ENCODE peak calls at places on chromosomes 4 and X, in ten cellular contexts. One of them, this sample, is unnamed.

GRCh38 chrX:39527045-39527444 is 570.7 kb downstream of the BCOR start:
- DNase-seq in IMR-90: peak; percentile 13
- DNase-seq in uterus: no peak
- DNase-seq in kidney epithelial cell: no peak
- DNase-seq in BE2C: no peak
- DNase-seq in upper lobe of right lung: no peak
- DNase-seq in colonic mucosa: no peak
- DNase-seq in lower lobe of right lung: no peak
- DNase-seq in AG04450: no peak
- DNase-seq in right atrium auricular region: no peak
- DNase-seq in this sample: no peak

GRCh38 chr4:2337896-2338295 is 76.0 kb upstream of the MXD4 start:
- DNase-seq in right atrium auricular region: peak; percentile 38
- DNase-seq in uterus: no peak
- DNase-seq in lower lobe of right lung: no peak
- DNase-seq in upper lobe of right lung: no peak
- DNase-seq in colonic mucosa: no peak
- DNase-seq in AG04450: no peak
- DNase-seq in BE2C: no peak
- DNase-seq in kidney epithelial cell: no peak
- DNase-seq in IMR-90: no peak
- DNase-seq in this sample: no peak

GRCh38 chr4:134702374-134702773 is 500.8 kb upstream of the PABPC4L start:
- DNase-seq in colonic mucosa: no peak
- DNase-seq in lower lobe of right lung: no peak
- DNase-seq in IMR-90: no peak
- DNase-seq in upper lobe of right lung: no peak
- DNase-seq in BE2C: no peak
- DNase-seq in right atrium auricular region: no peak
- DNase-seq in uterus: no peak
- DNase-seq in AG04450: no peak
- DNase-seq in kidney epithelial cell: no peak
- DNase-seq in this sample: no peak

GRCh38 chrX:129748265-129748664 is 9.5 kb downstream of the XPNPEP2 start:
- DNase-seq in IMR-90: peak; percentile 78
- DNase-seq in BE2C: no peak
- DNase-seq in uterus: peak; percentile 44
- DNase-seq in kidney epithelial cell: no peak
- DNase-seq in right atrium auricular region: no peak
- DNase-seq in lower lobe of right lung: no peak
- DNase-seq in upper lobe of right lung: no peak
- DNase-seq in AG04450: no peak
- DNase-seq in colonic mucosa: no peak
- DNase-seq in this sample: no peak

GRCh38 chr4:102675142-102675541 is 85.6 kb downstream of the MANBA start:
- DNase-seq in right atrium auricular region: no peak
- DNase-seq in lower lobe of right lung: no peak
- DNase-seq in kidney epithelial cell: no peak
- DNase-seq in colonic mucosa: no peak
- DNase-seq in BE2C: no peak
- DNase-seq in uterus: no peak
- DNase-seq in IMR-90: peak; percentile 72
- DNase-seq in AG04450: no peak
- DNase-seq in upper lobe of right lung: no peak
- DNase-seq in this sample: no peak

GRCh38 chrX:23727206-23727605 is 15.9 kb downstream of the ACOT9 start:
- DNase-seq in AG04450: no peak
- DNase-seq in kidney epithelial cell: no peak
- DNase-seq in IMR-90: no peak
- DNase-seq in right atrium auricular region: no peak
- DNase-seq in lower lobe of right lung: no peak
- DNase-seq in BE2C: no peak
- DNase-seq in uterus: no peak
- DNase-seq in upper lobe of right lung: no peak
- DNase-seq in colonic mucosa: no peak
- DNase-seq in this sample: no peak

GRCh38 chr4:116926631-116927295 is 158.6 kb downstream of the TRAM1L1 start:
- DNase-seq in AG04450: no peak
- DNase-seq in IMR-90: no peak
- DNase-seq in right atrium auricular region: no peak
- DNase-seq in lower lobe of right lung: no peak
- DNase-seq in upper lobe of right lung: no peak
- DNase-seq in colonic mucosa: no peak
- DNase-seq in kidney epithelial cell: peak; percentile 7
- DNase-seq in BE2C: no peak
- DNase-seq in uterus: no peak
- DNase-seq in this sample: no peak

GRCh38 chr4:167218022-167218608 is 16.2 kb downstream of the SPOCK3 start:
- DNase-seq in IMR-90: no peak
- DNase-seq in right atrium auricular region: no peak
- DNase-seq in BE2C: no peak
- DNase-seq in lower lobe of right lung: no peak
- DNase-seq in upper lobe of right lung: no peak
- DNase-seq in kidney epithelial cell: no peak
- DNase-seq in colonic mucosa: no peak
- DNase-seq in uterus: no peak
- DNase-seq in AG04450: no peak
- DNase-seq in this sample: no peak

GRCh38 chrX:14865201-14865600 is 7.7 kb downstream of the FANCB start:
- DNase-seq in BE2C: no peak
- DNase-seq in right atrium auricular region: no peak
- DNase-seq in upper lobe of right lung: no peak
- DNase-seq in uterus: no peak
- DNase-seq in lower lobe of right lung: no peak
- DNase-seq in IMR-90: peak; percentile 41
- DNase-seq in kidney epithelial cell: no peak
- DNase-seq in colonic mucosa: no peak
- DNase-seq in AG04450: no peak
- DNase-seq in this sample: peak; percentile 14

GRCh38 chr4:142845293-142846070 is 619 bp downstream of the INPP4B start:
- DNase-seq in right atrium auricular region: no peak
- DNase-seq in colonic mucosa: peak; percentile 27
- DNase-seq in kidney epithelial cell: no peak
- DNase-seq in BE2C: peak; percentile 28
- DNase-seq in uterus: peak; percentile 17
- DNase-seq in AG04450: no peak
- DNase-seq in lower lobe of right lung: peak; percentile 47
- DNase-seq in upper lobe of right lung: peak; percentile 59
- DNase-seq in IMR-90: no peak
- DNase-seq in this sample: no peak

GRCh38 chr4:184383497-184384055 is 90.8 kb downstream of the IRF2 start:
- DNase-seq in uterus: peak; percentile 50
- DNase-seq in AG04450: peak; percentile 90
- DNase-seq in kidney epithelial cell: peak; percentile 65
- DNase-seq in BE2C: no peak
- DNase-seq in colonic mucosa: peak; percentile 53
- DNase-seq in right atrium auricular region: no peak
- DNase-seq in upper lobe of right lung: no peak
- DNase-seq in lower lobe of right lung: no peak
- DNase-seq in IMR-90: peak; percentile 99
- DNase-seq in this sample: peak; percentile 92

GRCh38 chr4:181006509-181007290 is 1236.5 kb upstream of the TENM3 start:
- DNase-seq in IMR-90: no peak
- DNase-seq in uterus: no peak
- DNase-seq in colonic mucosa: no peak
- DNase-seq in right atrium auricular region: no peak
- DNase-seq in lower lobe of right lung: no peak
- DNase-seq in kidney epithelial cell: no peak
- DNase-seq in upper lobe of right lung: no peak
- DNase-seq in BE2C: no peak
- DNase-seq in AG04450: no peak
- DNase-seq in this sample: no peak

GRCh38 chr4:139740531-139741041 is 75.0 kb downstream of the MGST2 start:
- DNase-seq in IMR-90: peak; percentile 97
- DNase-seq in AG04450: peak; percentile 78
- DNase-seq in colonic mucosa: peak; percentile 42
- DNase-seq in upper lobe of right lung: peak; percentile 74
- DNase-seq in right atrium auricular region: peak; percentile 87
- DNase-seq in kidney epithelial cell: no peak
- DNase-seq in BE2C: peak; percentile 80
- DNase-seq in uterus: peak; percentile 63
- DNase-seq in lower lobe of right lung: peak; percentile 70
- DNase-seq in this sample: peak; percentile 72

GRCh38 chr4:76535603-76536380 is 100.8 kb downstream of the SHROOM3 start:
- DNase-seq in BE2C: no peak
- DNase-seq in lower lobe of right lung: no peak
- DNase-seq in kidney epithelial cell: no peak
- DNase-seq in colonic mucosa: peak; percentile 33
- DNase-seq in upper lobe of right lung: no peak
- DNase-seq in uterus: no peak
- DNase-seq in IMR-90: peak; percentile 43
- DNase-seq in AG04450: no peak
- DNase-seq in right atrium auricular region: no peak
- DNase-seq in this sample: no peak

GRCh38 chr4:168859888-168860694 is 150.0 kb downstream of the CBR4 start:
- DNase-seq in upper lobe of right lung: no peak
- DNase-seq in kidney epithelial cell: peak; percentile 59
- DNase-seq in lower lobe of right lung: no peak
- DNase-seq in right atrium auricular region: no peak
- DNase-seq in colonic mucosa: no peak
- DNase-seq in AG04450: no peak
- DNase-seq in IMR-90: peak; percentile 62
- DNase-seq in uterus: no peak
- DNase-seq in BE2C: no peak
- DNase-seq in this sample: no peak

GRCh38 chr4:146495277-146495676 is 26.5 kb downstream of the SLC10A7 start:
- DNase-seq in upper lobe of right lung: no peak
- DNase-seq in right atrium auricular region: no peak
- DNase-seq in kidney epithelial cell: no peak
- DNase-seq in AG04450: no peak
- DNase-seq in colonic mucosa: no peak
- DNase-seq in lower lobe of right lung: no peak
- DNase-seq in BE2C: no peak
- DNase-seq in IMR-90: peak; percentile 46
- DNase-seq in uterus: no peak
- DNase-seq in this sample: no peak

GRCh38 chr4:146500216-146500615 is 21.5 kb downstream of the SLC10A7 start:
- DNase-seq in colonic mucosa: no peak
- DNase-seq in lower lobe of right lung: no peak
- DNase-seq in right atrium auricular region: no peak
- DNase-seq in IMR-90: no peak
- DNase-seq in kidney epithelial cell: no peak
- DNase-seq in BE2C: no peak
- DNase-seq in upper lobe of right lung: no peak
- DNase-seq in AG04450: no peak
- DNase-seq in uterus: no peak
- DNase-seq in this sample: no peak
- H3K4me3 ChIP-seq in colonic mucosa: no peak overlapping the region
- H3K4me3 ChIP-seq in lower lobe of right lung: no peak overlapping the region
- H3K4me3 ChIP-seq in right atrium auricular region: no peak overlapping the region
- H3K4me3 ChIP-seq in IMR-90: no peak overlapping the region
- H3K4me3 ChIP-seq in kidney epithelial cell: no peak overlapping the region
- H3K4me3 ChIP-seq in BE2C: no peak overlapping the region
- H3K4me3 ChIP-seq in upper lobe of right lung: no peak overlapping the region
- H3K4me3 ChIP-seq in AG04450: no peak overlapping the region
- H3K4me3 ChIP-seq in uterus: no peak overlapping the region
- H3K4me3 ChIP-seq in this sample: no peak overlapping the region

DNA sequence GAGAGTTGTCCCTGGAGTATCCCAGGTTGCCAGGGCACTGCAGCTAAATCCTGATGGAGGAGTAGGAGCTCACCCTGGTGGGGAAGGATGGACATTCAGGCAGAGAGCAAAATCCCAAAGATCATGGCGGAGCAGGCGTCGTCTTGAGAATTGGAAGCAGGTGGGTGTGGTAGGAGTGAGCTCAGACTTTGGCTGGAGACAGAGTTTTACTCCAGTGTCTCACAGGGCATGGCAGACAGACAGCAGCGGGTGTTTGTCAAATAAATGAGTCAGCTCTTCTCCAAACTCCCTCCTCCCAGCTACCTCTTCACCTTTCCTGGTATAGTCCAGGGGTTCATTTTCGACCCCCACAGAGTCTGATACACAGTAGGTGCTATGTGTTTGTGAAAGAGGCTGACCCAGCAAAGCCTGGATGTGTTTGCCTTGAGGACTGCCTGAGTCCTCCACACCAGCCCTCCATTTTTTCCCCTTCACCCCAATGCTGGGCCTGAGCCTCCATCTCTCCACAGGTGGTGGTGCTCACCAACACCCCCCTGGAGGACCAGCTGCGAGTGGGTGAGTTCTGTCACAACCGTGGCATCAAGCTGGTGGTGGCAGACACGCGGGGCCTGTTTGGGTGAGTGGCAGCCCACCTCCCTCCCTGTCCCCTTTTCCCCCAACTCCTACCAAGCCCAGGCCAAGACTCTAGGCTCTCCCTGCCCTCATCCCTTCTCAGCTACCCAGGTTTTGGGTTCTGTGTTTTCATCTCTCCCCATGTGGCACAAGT is 6.9 kb downstream of the UBA1 start:
- DNase-seq in BE2C: no peak
- DNase-seq in upper lobe of right lung: no peak
- DNase-seq in kidney epithelial cell: no peak
- DNase-seq in IMR-90: peak; percentile 65
- DNase-seq in colonic mucosa: peak; percentile 65
- DNase-seq in lower lobe of right lung: no peak
- DNase-seq in AG04450: no peak
- DNase-seq in right atrium auricular region: peak; percentile 74
- DNase-seq in uterus: peak; percentile 42
- DNase-seq in this sample: no peak
- TF ChIP-seq CTCF in BE2C: peak; percentile 15
- TF ChIP-seq CTCF in upper lobe of right lung: no peak
- TF ChIP-seq CTCF in kidney epithelial cell: no peak
- TF ChIP-seq CTCF in IMR-90: peak; percentile 25
- TF ChIP-seq CTCF in colonic mucosa: no peak
- TF ChIP-seq CTCF in lower lobe of right lung: no peak
- TF ChIP-seq CTCF in AG04450: peak; percentile 10
- TF ChIP-seq CTCF in right atrium auricular region: peak; percentile 18
- TF ChIP-seq CTCF in uterus: no peak
- TF ChIP-seq CTCF in this sample: no peak

DNA sequence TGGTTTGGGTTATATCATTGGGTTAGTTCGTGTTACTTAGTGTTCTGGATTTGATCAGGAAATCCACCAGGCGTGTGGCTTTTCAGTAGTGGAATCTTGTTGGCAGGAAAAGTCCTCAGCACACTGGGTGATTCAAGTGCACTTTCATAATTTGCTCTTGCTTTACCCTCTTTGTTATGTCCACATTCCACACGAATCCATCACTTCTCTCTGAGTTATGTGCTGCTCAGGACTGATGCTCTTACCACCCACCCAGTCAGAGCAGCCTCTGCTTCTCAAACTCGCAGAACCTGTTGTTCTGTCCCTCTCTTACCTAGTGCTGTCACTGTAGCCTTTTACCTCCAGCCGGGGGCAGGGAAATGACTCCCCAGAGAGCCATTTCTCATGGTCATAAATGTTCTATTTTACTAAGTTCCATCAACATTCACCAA is 37.2 kb upstream of the SCRG1 start:
- DNase-seq in kidney epithelial cell: peak; percentile 19
- DNase-seq in lower lobe of right lung: no peak
- DNase-seq in IMR-90: peak; percentile 67
- DNase-seq in uterus: no peak
- DNase-seq in right atrium auricular region: no peak
- DNase-seq in upper lobe of right lung: no peak
- DNase-seq in AG04450: no peak
- DNase-seq in colonic mucosa: no peak
- DNase-seq in BE2C: no peak
- DNase-seq in this sample: peak; percentile 74
- H3K4me3 ChIP-seq in kidney epithelial cell: no peak overlapping the region
- H3K4me3 ChIP-seq in lower lobe of right lung: no peak overlapping the region
- H3K4me3 ChIP-seq in IMR-90: no peak overlapping the region
- H3K4me3 ChIP-seq in uterus: no peak overlapping the region
- H3K4me3 ChIP-seq in right atrium auricular region: no peak overlapping the region
- H3K4me3 ChIP-seq in upper lobe of right lung: no peak overlapping the region
- H3K4me3 ChIP-seq in AG04450: no peak overlapping the region
- H3K4me3 ChIP-seq in colonic mucosa: no peak overlapping the region
- H3K4me3 ChIP-seq in BE2C: no peak overlapping the region
- H3K4me3 ChIP-seq in this sample: no peak overlapping the region

GRCh38 chrX:131854586-131854985 is 168.5 kb upstream of the STK26 start:
- DNase-seq in colonic mucosa: no peak
- DNase-seq in uterus: no peak
- DNase-seq in IMR-90: no peak
- DNase-seq in AG04450: no peak
- DNase-seq in BE2C: no peak
- DNase-seq in upper lobe of right lung: no peak
- DNase-seq in lower lobe of right lung: no peak
- DNase-seq in kidney epithelial cell: no peak
- DNase-seq in right atrium auricular region: no peak
- DNase-seq in this sample: no peak
- TF ChIP-seq CTCF in colonic mucosa: no peak
- TF ChIP-seq CTCF in uterus: no peak
- TF ChIP-seq CTCF in IMR-90: peak; percentile 6
- TF ChIP-seq CTCF in AG04450: no peak
- TF ChIP-seq CTCF in BE2C: no peak
- TF ChIP-seq CTCF in upper lobe of right lung: no peak
- TF ChIP-seq CTCF in lower lobe of right lung: no peak
- TF ChIP-seq CTCF in kidney epithelial cell: no peak
- TF ChIP-seq CTCF in right atrium auricular region: no peak
- TF ChIP-seq CTCF in this sample: no peak